ENCODE peak calls at places on chromosomes 5 and 9, in four cellular contexts. A is breast epithelium, F is BJ, K is PC-9. R is an unnamed sample.

GRCh38 chr5:41747291-41747690 is 122.9 kb downstream of the OXCT1 start:
- DNase-seq in K (no peak), F (no peak), A (no peak), R (no peak)

GRCh38 chr5:55407059-55407684 is 99.4 kb downstream of the MTREX start:
- DNase-seq in K (peak; percentile 14), F (no peak), A (no peak), R (no peak)

GRCh38 chr5:168204165-168204564 is 87.3 kb upstream of the WWC1 start:
- DNase-seq in A (no peak), F (no peak), K (no peak), R (no peak)

GRCh38 chr5:9920696-9921095 is 290.5 kb upstream of the TAS2R1 start:
- DNase-seq in A (no peak), K (no peak), F (no peak), R (no peak)

GRCh38 chr5:107518219-107519015 is 152.3 kb downstream of the EFNA5 start:
- DNase-seq in A (no peak), F (no peak), K (no peak), R (no peak)

GRCh38 chr5:132459983-132460834 is 30.4 kb downstream of the IRF1 start:
- DNase-seq in A (no peak), K (no peak), F (no peak), R (no peak)

GRCh38 chr5:14871084-14871572 is 450 bp downstream of the ANKH start:
- DNase-seq in K (peak; percentile 53), A (no peak), F (no peak), R (no peak)

GRCh38 chr5:118952992-118953651 is 35.2 kb downstream of the DTWD2 start:
- DNase-seq in F (no peak), A (no peak), K (no peak), R (no peak)

GRCh38 chr5:592158-592557 is 20.0 kb upstream of the CEP72 start:
- DNase-seq in K (no peak), A (no peak), F (no peak), R (no peak)

GRCh38 chr9:15250013-15250412 is 57.0 kb downstream of the TTC39B start:
- DNase-seq in F (no peak), K (no peak), A (no peak), R (no peak)

GRCh38 chr5:103424453-103425205 is 138.0 kb downstream of the NUDT12 start:
- DNase-seq in A (no peak), F (no peak), K (no peak), R (peak; percentile 69)

GRCh38 chr5:40682431-40683017 is 2.8 kb downstream of the PTGER4 start:
- DNase-seq in A (no peak), F (no peak), K (no peak), R (no peak)

GRCh38 chr9:115921301-115921700 is 232.3 kb upstream of the PAPPA start:
- DNase-seq in A (no peak), K (no peak), F (no peak), R (no peak)

GRCh38 chr5:118111956-118112355 is 876.4 kb downstream of the DTWD2 start:
- DNase-seq in F (no peak), K (no peak), A (no peak), R (no peak)

GRCh38 chr9:131405858-131406566 is 12.1 kb downstream of the PRRC2B start:
- DNase-seq in A (no peak), F (no peak), K (no peak), R (no peak)

GRCh38 chr5:59766394-59766793 is 127.1 kb downstream of the PDE4D start:
- DNase-seq in A (no peak), F (no peak), K (no peak), R (no peak)

GRCh38 chr5:174571662-174572397 is 152.6 kb upstream of the MSX2 start:
- DNase-seq in F (peak; percentile 82), A (peak; percentile 66), K (peak; percentile 37), R (peak; percentile 69)

GRCh38 chr5:162323471-162323870 is 255.9 kb downstream of the GABRG2 start:
- DNase-seq in F (no peak), K (no peak), A (no peak), R (no peak)

GRCh38 chr5:34944044-34944443 is 14.7 kb downstream of the DNAJC21 start:
- DNase-seq in A (no peak), F (no peak), K (no peak), R (no peak)

GRCh38 chr9:121491111-121491510 is 8.5 kb downstream of the GGTA1 start:
- DNase-seq in K (no peak), F (no peak), A (no peak), R (no peak)

GRCh38 chr5:115343855-115344254 is 47.4 kb upstream of the CCDC112 start:
- DNase-seq in A (no peak), K (no peak), F (no peak), R (peak; percentile 16)

GRCh38 chr5:138352722-138353549 is 451 bp downstream of the KDM3B start:
- DNase-seq in F (no peak), A (peak; percentile 61), K (peak; percentile 67), R (no peak)

GRCh38 chr5:138354387-138354786 is 1.9 kb downstream of the KDM3B start:
- DNase-seq in F (no peak), A (no peak), K (no peak), R (no peak)

GRCh38 chr5:138352071-138352721 is at the start of gene KDM3B:
- DNase-seq in K (peak; percentile 98), F (no peak), A (peak; percentile 79), R (no peak)

GRCh38 chr5:138353550-138353893 is 1.0 kb downstream of the KDM3B start:
- DNase-seq in K (no peak), F (no peak), A (no peak), R (no peak)

DNA sequence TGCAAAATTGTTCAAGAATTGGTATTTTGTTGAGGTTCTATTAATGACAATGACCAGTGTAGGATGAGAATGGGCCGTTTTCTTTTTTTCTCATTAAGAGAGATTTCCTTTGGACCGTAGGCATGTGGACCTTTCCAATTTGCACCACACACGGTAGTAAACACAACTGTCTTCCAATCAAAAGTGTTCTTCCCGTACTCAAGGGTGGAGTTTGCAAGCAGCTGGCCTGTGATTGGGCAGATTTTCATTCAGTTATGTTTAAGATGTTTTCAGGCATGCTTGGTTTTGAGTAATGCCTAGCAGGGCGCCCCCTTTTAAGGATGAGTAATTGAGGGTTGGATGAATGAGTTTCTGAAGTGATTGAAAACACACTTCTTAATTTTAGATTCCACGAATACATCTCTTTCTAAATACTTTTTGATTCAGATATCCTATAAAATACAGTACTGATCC is 2.5 kb downstream of the KDM3B start:
- DNase-seq in A (no peak), F (peak; percentile 80), K (no peak), R (peak; percentile 49)
- TF ChIP-seq CTCF in A (no peak), F (peak; percentile 19), K (no peak), R (no peak)

GRCh38 chr5:81182396-81183390 is 50.4 kb upstream of the CKMT2 start:
- DNase-seq in F (no peak), A (no peak), K (no peak), R (no peak)
- H3K4me3 ChIP-seq in F (no peak overlapping the region), A (no peak overlapping the region), K (no peak overlapping the region), R (no peak overlapping the region)

DNA sequence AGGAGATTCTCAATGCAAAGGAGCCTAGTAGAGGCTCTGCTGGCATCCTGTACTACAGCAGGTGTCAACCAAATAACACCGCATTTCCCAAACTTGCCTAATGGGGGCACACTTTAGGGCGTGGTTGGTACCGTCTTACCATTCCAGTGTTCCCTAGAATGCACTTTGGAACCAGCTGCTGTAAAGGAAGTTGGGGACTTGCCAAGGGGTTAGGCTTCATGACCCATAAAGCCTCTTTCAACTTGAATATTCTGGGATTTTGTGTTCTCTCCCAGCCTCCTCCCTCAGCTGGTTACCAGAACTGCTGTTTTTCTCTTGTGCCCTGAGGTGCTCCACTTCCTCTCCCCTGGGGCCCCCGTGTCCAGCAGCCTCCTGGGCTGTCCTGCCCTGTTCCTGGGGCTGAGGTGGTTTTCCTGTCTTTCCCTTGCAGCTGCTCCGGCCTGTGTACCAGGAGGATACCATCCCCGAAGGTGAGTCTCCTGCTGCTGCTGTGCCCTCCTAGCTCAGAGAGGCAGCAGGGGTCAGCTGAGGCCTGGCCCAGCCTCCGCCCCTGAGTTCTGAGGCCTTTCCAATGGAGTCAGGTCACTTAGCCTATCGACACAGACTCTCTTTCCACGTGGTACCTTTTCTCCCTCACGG is 44.7 kb downstream of the RGS3 start:
- DNase-seq in F (no peak), A (no peak), K (no peak), R (no peak)
- TF ChIP-seq CTCF in F (peak; percentile 13), A (no peak), K (no peak), R (no peak)

GRCh38 chr9:692636-693459 is 148.6 kb upstream of the DMRT1 start:
- DNase-seq in A (no peak), F (no peak), K (no peak), R (no peak)
- H3K4me3 ChIP-seq in A (no peak overlapping the region), F (peak overlapping the region; percentile 6), K (no peak overlapping the region), R (peak overlapping the region; percentile 37)

DNA sequence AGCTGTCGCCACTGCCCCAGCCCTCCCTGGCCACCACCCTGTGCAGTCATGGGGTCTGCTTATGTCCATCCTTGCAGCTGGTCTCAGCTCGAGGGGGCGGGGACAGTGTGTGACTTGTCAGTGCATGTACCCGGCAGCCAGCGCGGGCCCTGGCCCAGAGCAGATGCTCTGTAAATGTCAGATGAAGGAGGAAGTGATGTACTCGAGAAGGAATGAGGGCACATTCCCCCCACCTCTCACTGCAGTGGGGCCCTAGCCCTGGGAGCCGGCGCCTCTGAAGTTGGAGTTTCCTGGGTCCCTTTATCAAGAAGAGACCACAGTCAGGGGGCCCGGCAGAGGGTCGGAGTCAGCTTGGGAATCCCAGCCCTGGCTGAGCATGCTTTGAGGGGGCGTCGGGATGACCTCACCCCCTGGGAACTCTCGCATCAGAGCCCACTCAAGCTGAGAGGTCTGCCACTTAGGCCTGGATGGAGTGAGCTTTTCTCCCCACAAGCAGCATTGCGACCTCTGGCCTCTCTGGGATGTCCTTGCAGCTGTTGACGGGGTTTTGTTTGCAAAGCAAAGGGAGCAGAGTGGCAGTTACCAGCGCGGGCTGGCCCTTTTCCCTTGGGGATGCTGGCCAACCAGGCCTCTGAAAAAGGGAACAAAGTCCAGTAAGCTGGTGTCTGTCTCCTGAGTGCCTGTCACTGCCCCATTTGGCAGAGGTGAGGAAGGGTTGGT is 19.0 kb downstream of the NEURL1B start:
- DNase-seq in F (peak; percentile 58), K (no peak), A (no peak), R (peak; percentile 59)
- TF ChIP-seq CTCF in F (no peak), K (no peak), A (no peak), R (no peak)

GRCh38 chr5:125411163-125412050 is 665.0 kb upstream of the ZNF608 start:
- DNase-seq in F (no peak), K (no peak), A (no peak), R (no peak)
- H3K4me3 ChIP-seq in F (no peak overlapping the region), K (no peak overlapping the region), A (peak overlapping the region; percentile 39), R (no peak overlapping the region)

DNA sequence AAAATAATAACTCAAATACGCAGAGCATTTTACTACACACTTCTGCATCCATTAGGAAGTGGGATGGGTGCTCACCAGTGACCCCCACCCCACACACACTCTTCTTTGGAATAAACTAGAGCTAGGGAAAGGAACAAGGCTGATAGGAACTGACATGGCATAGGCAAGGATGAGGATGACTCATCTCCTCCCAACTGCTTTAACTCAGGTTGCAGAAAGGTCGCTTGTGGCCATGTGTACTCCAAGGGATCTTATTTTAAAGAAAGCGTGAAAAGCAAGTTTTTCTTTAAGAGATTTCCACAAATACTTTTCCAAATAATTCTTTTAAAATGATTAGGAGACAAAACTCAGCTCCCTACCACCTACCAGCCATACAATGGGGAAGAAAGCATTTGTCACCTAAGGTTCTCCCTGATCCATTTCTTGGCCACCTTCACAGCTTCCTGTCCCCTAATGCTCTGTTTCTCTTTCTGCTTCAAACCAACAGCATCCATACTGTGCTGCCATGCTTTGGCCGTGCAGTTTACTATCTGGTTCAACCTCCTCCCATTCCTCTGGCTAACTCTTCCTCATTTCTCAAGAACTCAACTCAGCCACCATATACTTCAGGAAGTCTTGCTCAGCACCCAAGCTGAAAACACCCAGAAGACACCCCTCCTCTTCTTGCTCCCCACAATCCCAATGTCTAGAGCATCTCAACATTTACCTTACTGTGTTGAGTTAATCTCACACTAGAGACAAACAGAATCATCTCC is 211.9 kb downstream of the ACTL7B start:
- DNase-seq in F (no peak), A (no peak), K (no peak), R (no peak)
- TF ChIP-seq CTCF in F (no peak), A (no peak), K (no peak), R (no peak)

R was measured in AG04449.